ENCODE peak calls at places on chromosomes 11 and 22, in seven cellular contexts. J, T, N, Y, S, I and C are unnamed samples.

GRCh38 chr22:19878461-19879247 is 24.0 kb upstream of the GNB1L start:
- DNase-seq in S (no peak), Y (no peak), T (no peak), I (no peak), N (peak; percentile 75), J (no peak), C (no peak)

GRCh38 chr11:61656347-61657077 is 23.7 kb upstream of the DAGLA start:
- DNase-seq in N (no peak), Y (no peak), S (no peak), J (no peak), I (no peak), T (no peak), C (no peak)

GRCh38 chr22:46501701-46502100 is 35.7 kb downstream of the CELSR1 start:
- DNase-seq in N (peak; percentile 67), T (peak; percentile 75), I (no peak), Y (peak; percentile 5), J (no peak), S (peak; percentile 65), C (peak; percentile 32)

GRCh38 chr22:26672060-26672471 is 14.7 kb downstream of the MIAT start:
- DNase-seq in J (no peak), Y (no peak), T (no peak), N (no peak), S (no peak), I (no peak), C (no peak)

GRCh38 chr11:21888814-21889213 is 304.1 kb upstream of the ANO5 start:
- DNase-seq in Y (no peak), T (no peak), I (no peak), N (no peak), J (no peak), S (no peak), C (peak; percentile 9)

GRCh38 chr22:38864361-38865191 is 7.4 kb downstream of the CBX6 start:
- DNase-seq in J (no peak), T (no peak), N (no peak), I (no peak), Y (no peak), S (no peak), C (no peak)

GRCh38 chr11:10204021-10204420 is 90.0 kb downstream of the SBF2 start:
- DNase-seq in Y (no peak), S (no peak), J (peak; percentile 1), T (no peak), N (no peak), I (no peak), C (no peak)

GRCh38 chr11:85540181-85540580 is 87.0 kb downstream of the DLG2 start:
- DNase-seq in N (no peak), J (no peak), I (no peak), S (no peak), Y (no peak), T (no peak), C (no peak)

GRCh38 chr22:48444320-48445112 is 1383.2 kb downstream of the BRD1 start:
- DNase-seq in S (no peak), Y (no peak), J (no peak), N (no peak), I (no peak), T (no peak), C (no peak)

GRCh38 chr11:95521862-95522261 is 267.7 kb downstream of the FAM76B start:
- DNase-seq in S (no peak), Y (no peak), N (no peak), I (no peak), J (no peak), T (no peak), C (no peak)

GRCh38 chr11:313787-314547 is at the start of gene IFITM1:
- DNase-seq in N (peak; percentile 65), J (no peak), T (peak; percentile 19), S (peak; percentile 37), I (peak; percentile 61), Y (peak; percentile 94), C (no peak)

GRCh38 chr11:130606781-130607511 is 158.5 kb downstream of the ADAMTS15 start:
- DNase-seq in J (no peak), Y (no peak), T (peak; percentile 49), N (no peak), S (peak; percentile 19), I (no peak), C (no peak)